ENCODE peak calls at places on chromosomes 6 and 20, in seven cellular contexts. E is psoas muscle, F is PC-3, C is prostate gland, Z is OCI-LY7, T is mucosa of descending colon, K is spleen. Q is an unnamed sample.

GRCh38 chr6:77638129-77638830 is 14.6 kb upstream of the MEI4 start:
- DNase-seq in E (no peak), F (no peak), C (no peak), Z (no peak), T (no peak), K (no peak), Q (no peak)

GRCh38 chr6:54294965-54295532 is 13.2 kb upstream of the TINAG start:
- DNase-seq in E (no peak), F (no peak), C (no peak), Z (no peak), T (no peak), K (peak; percentile 62), Q (no peak)

GRCh38 chr20:703426-703825 is 27.8 kb upstream of the SCRT2 start:
- DNase-seq in E (no peak), F (no peak), C (no peak), Z (no peak), T (no peak), K (peak; percentile 44), Q (no peak)

GRCh38 chr20:2871555-2872303 is 1.6 kb upstream of the PTPRA start:
- DNase-seq in E (no peak), F (no peak), C (no peak), Z (no peak), T (no peak), K (no peak), Q (no peak)

GRCh38 chr20:19934792-19935491 is 82.2 kb upstream of the NAA20 start:
- DNase-seq in E (peak; percentile 66), F (peak; percentile 27), C (peak; percentile 63), Z (no peak), T (peak; percentile 73), K (no peak), Q (no peak)

GRCh38 chr6:80540700-80541099 is 434.2 kb downstream of the BCKDHB start:
- DNase-seq in E (no peak), F (peak; percentile 67), C (no peak), Z (no peak), T (no peak), K (no peak), Q (no peak)

GRCh38 chr6:75934643-75935472 is 137.6 kb downstream of the IMPG1 start:
- DNase-seq in E (no peak), F (peak; percentile 83), C (peak; percentile 59), Z (peak; percentile 61), T (no peak), K (no peak), Q (peak; percentile 28)

GRCh38 chr6:6591778-6592388 is 3.4 kb downstream of the LY86 start:
- DNase-seq in E (no peak), F (no peak), C (no peak), Z (peak; percentile 88), T (no peak), K (no peak), Q (no peak)

GRCh38 chr6:79872986-79873385 is 74.4 kb downstream of the ELOVL4 start:
- DNase-seq in E (no peak), F (peak; percentile 53), C (no peak), Z (no peak), T (no peak), K (no peak), Q (no peak)

GRCh38 chr6:83884523-83884922 is 25.0 kb downstream of the CYB5R4 start:
- DNase-seq in E (no peak), F (peak; percentile 67), C (no peak), Z (peak; percentile 59), T (no peak), K (no peak), Q (peak; percentile 46)

GRCh38 chr20:35702051-35702823 is 3.0 kb downstream of the ROMO1 start:
- DNase-seq in E (no peak), F (no peak), C (no peak), Z (no peak), T (no peak), K (peak; percentile 57), Q (no peak)

GRCh38 chr6:138821519-138821918 is 25.6 kb downstream of the ECT2L start:
- DNase-seq in E (no peak), F (no peak), C (no peak), Z (no peak), T (no peak), K (no peak), Q (no peak)

GRCh38 chr6:164184410-164184809 is 769.9 kb downstream of the QKI start:
- DNase-seq in E (no peak), F (no peak), C (no peak), Z (no peak), T (no peak), K (no peak), Q (no peak)

GRCh38 chr6:13536796-13537526 is 37.4 kb upstream of the SIRT5 start:
- DNase-seq in E (no peak), F (no peak), C (no peak), Z (no peak), T (no peak), K (no peak), Q (no peak)

GRCh38 chr6:111600588-111601440 is 4.9 kb downstream of the TRAF3IP2 start:
- DNase-seq in E (no peak), F (no peak), C (no peak), Z (no peak), T (no peak), K (no peak), Q (no peak)

GRCh38 chr6:144715344-144715743 is 430.2 kb downstream of the UTRN start:
- DNase-seq in E (no peak), F (peak; percentile 5), C (no peak), Z (no peak), T (no peak), K (no peak), Q (no peak)

GRCh38 chr20:34927736-34928135 is 27.9 kb downstream of the GSS start:
- DNase-seq in E (no peak), F (peak; percentile 70), C (no peak), Z (no peak), T (no peak), K (no peak), Q (no peak)

GRCh38 chr6:137864812-137865508 is 2.1 kb upstream of the TNFAIP3 start:
- DNase-seq in E (no peak), F (no peak), C (no peak), Z (no peak), T (no peak), K (no peak), Q (no peak)

GRCh38 chr20:3485913-3486312 is 15.1 kb downstream of the ATRN start:
- DNase-seq in E (no peak), F (no peak), C (no peak), Z (no peak), T (no peak), K (no peak), Q (no peak)

GRCh38 chr20:2382833-2383232 is 2.1 kb downstream of the TGM6 start:
- DNase-seq in E (no peak), F (peak; percentile 10), C (no peak), Z (no peak), T (no peak), K (no peak), Q (no peak)

GRCh38 chr6:73732845-73733675 is 37.1 kb downstream of the CD109 start:
- DNase-seq in E (no peak), F (peak; percentile 75), C (peak; percentile 58), Z (peak; percentile 70), T (peak; percentile 61), K (peak; percentile 82), Q (peak; percentile 57)

GRCh38 chr20:38504368-38505090 is 31.9 kb downstream of the RALGAPB start:
- DNase-seq in E (no peak), F (no peak), C (no peak), Z (no peak), T (no peak), K (no peak), Q (no peak)

GRCh38 chr6:134429861-134430380 is 112.0 kb upstream of the SGK1 start:
- DNase-seq in E (no peak), F (no peak), C (no peak), Z (no peak), T (no peak), K (no peak), Q (no peak)

GRCh38 chr6:85390775-85391174 is 59.1 kb upstream of the NT5E start:
- DNase-seq in E (no peak), F (no peak), C (no peak), Z (no peak), T (no peak), K (no peak), Q (no peak)

GRCh38 chr20:20292472-20292871 is 75.4 kb upstream of the INSM1 start:
- DNase-seq in E (no peak), F (no peak), C (no peak), Z (no peak), T (no peak), K (no peak), Q (no peak)

DNA sequence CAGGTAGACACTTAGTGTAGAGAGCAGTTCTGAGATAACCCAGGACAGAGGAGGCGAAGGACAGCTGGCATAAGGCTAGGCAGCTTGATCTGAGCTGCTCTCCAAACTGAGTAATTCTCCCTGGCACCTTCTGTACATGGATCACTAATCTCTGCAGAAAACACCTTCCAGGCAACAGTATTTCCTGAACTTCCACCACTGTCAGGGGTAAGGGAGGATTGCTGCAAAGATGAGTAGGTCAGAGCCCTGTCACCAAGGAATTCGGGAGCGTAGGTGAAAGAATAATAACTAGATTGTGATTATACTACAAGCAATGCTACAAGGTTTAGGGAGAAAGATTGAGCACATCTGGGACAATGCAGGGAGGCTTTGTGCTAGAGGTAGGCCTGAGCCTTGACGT is 1.9 kb downstream of the HM13 start:
- DNase-seq in E (no peak), F (no peak), C (no peak), Z (no peak), T (no peak), K (no peak), Q (no peak)
- H3K4me3 ChIP-seq in E (peak overlapping the region; percentile 99), F (peak overlapping the region; percentile 97), C (peak overlapping the region; percentile 89), Z (peak overlapping the region; percentile 89), T (no peak overlapping the region), K (no peak overlapping the region), Q (peak overlapping the region; percentile 58)

GRCh38 chr6:97501875-97502274 is 218.9 kb upstream of the MMS22L start:
- DNase-seq in E (no peak), F (no peak), C (no peak), Z (no peak), T (no peak), K (no peak), Q (no peak)
- H3K36me3 ChIP-seq in E (no peaks in the 10 kb centered on the region), F (no peaks in the 10 kb centered on the region), C (no peaks in the 10 kb centered on the region), Z (no peaks in the 10 kb centered on the region), T (no peaks in the 10 kb centered on the region), K (no peaks in the 10 kb centered on the region), Q (no peaks in the 10 kb centered on the region)

GRCh38 chr6:30533460-30534294 is 22.6 kb downstream of the GNL1 start:
- DNase-seq in E (no peak), F (no peak), C (no peak), Z (no peak), T (no peak), K (no peak), Q (peak; percentile 52)
- H3K4me3 ChIP-seq in E (no peak overlapping the region), F (no peak overlapping the region), C (no peak overlapping the region), Z (no peak overlapping the region), T (no peak overlapping the region), K (no peak overlapping the region), Q (no peak overlapping the region)

GRCh38 chr6:25062070-25062811 is 126.5 kb upstream of the RIPOR2 start:
- DNase-seq in E (no peak), F (no peak), C (no peak), Z (no peak), T (no peak), K (no peak), Q (no peak)

GRCh38 chr6:25058387-25058786 is 122.6 kb upstream of the RIPOR2 start:
- DNase-seq in E (no peak), F (no peak), C (no peak), Z (no peak), T (no peak), K (no peak), Q (no peak)

GRCh38 chr6:25061289-25061945 is 125.7 kb upstream of the RIPOR2 start:
- DNase-seq in E (no peak), F (no peak), C (no peak), Z (no peak), T (no peak), K (no peak), Q (no peak)

GRCh38 chr6:25057121-25057520 is 121.4 kb upstream of the RIPOR2 start:
- DNase-seq in E (no peak), F (no peak), C (no peak), Z (no peak), T (no peak), K (no peak), Q (no peak)

GRCh38 chr6:25060522-25060921 is 124.8 kb upstream of the RIPOR2 start:
- DNase-seq in E (no peak), F (no peak), C (no peak), Z (no peak), T (no peak), K (no peak), Q (no peak)
- H3K36me3 ChIP-seq in E (no peaks in the 10 kb centered on the region), F (no peaks in the 10 kb centered on the region), C (no peaks in the 10 kb centered on the region), Z (no peaks in the 10 kb centered on the region), T (no peaks in the 10 kb centered on the region), K (no peaks in the 10 kb centered on the region), Q (no peaks in the 10 kb centered on the region)